ENCODE peak calls at places on chromosomes 16 and 17, in nine cellular contexts. One of them, this sample, is unnamed.

GRCh38 chr17:75370288-75370687 is 35.2 kb downstream of the GRB2 start:
- DNase-seq in cardiac muscle cell: no peak
- DNase-seq in AG09319: no peak
- DNase-seq in kidney epithelial cell: no peak
- DNase-seq in coronary artery: no peak
- DNase-seq in WTC11: no peak
- DNase-seq in cardiac fibroblast: no peak
- DNase-seq in endodermal cell: peak
- DNase-seq in mesothelial cell of epicardium: no peak
- DNase-seq in this sample: no peak

GRCh38 chr17:57873261-57874057 is 23.6 kb upstream of the MRPS23 start:
- DNase-seq in cardiac muscle cell: no peak
- DNase-seq in AG09319: no peak
- DNase-seq in kidney epithelial cell: no peak
- DNase-seq in coronary artery: no peak
- DNase-seq in WTC11: no peak
- DNase-seq in cardiac fibroblast: no peak
- DNase-seq in endodermal cell: peak
- DNase-seq in mesothelial cell of epicardium: no peak
- DNase-seq in this sample: no peak

GRCh38 chr17:74465378-74466110 is 890 bp upstream of the CD300A start:
- DNase-seq in cardiac muscle cell: no peak
- DNase-seq in AG09319: no peak
- DNase-seq in kidney epithelial cell: no peak
- DNase-seq in coronary artery: no peak
- DNase-seq in WTC11: no peak
- DNase-seq in cardiac fibroblast: no peak
- DNase-seq in endodermal cell: no peak
- DNase-seq in mesothelial cell of epicardium: no peak
- DNase-seq in this sample: no peak

GRCh38 chr16:27237229-27238015 is 31.1 kb downstream of the NSMCE1 start:
- DNase-seq in cardiac muscle cell: no peak
- DNase-seq in AG09319: no peak
- DNase-seq in kidney epithelial cell: no peak
- DNase-seq in coronary artery: peak
- DNase-seq in WTC11: no peak
- DNase-seq in cardiac fibroblast: peak
- DNase-seq in endodermal cell: no peak
- DNase-seq in mesothelial cell of epicardium: no peak
- DNase-seq in this sample: peak

GRCh38 chr17:76150712-76151622 is 9.9 kb upstream of the FOXJ1 start:
- DNase-seq in cardiac muscle cell: no peak
- DNase-seq in AG09319: no peak
- DNase-seq in kidney epithelial cell: no peak
- DNase-seq in coronary artery: no peak
- DNase-seq in WTC11: no peak
- DNase-seq in cardiac fibroblast: no peak
- DNase-seq in endodermal cell: peak
- DNase-seq in mesothelial cell of epicardium: no peak
- DNase-seq in this sample: no peak

GRCh38 chr17:50953831-50954601 is 87.9 kb upstream of the TOB1 start:
- DNase-seq in cardiac muscle cell: no peak
- DNase-seq in AG09319: no peak
- DNase-seq in kidney epithelial cell: no peak
- DNase-seq in coronary artery: no peak
- DNase-seq in WTC11: peak
- DNase-seq in cardiac fibroblast: peak
- DNase-seq in endodermal cell: peak
- DNase-seq in mesothelial cell of epicardium: peak
- DNase-seq in this sample: peak

GRCh38 chr16:89334988-89335802 is 117.7 kb downstream of the ZNF778 start:
- DNase-seq in cardiac muscle cell: no peak
- DNase-seq in AG09319: no peak
- DNase-seq in kidney epithelial cell: no peak
- DNase-seq in coronary artery: no peak
- DNase-seq in WTC11: no peak
- DNase-seq in cardiac fibroblast: no peak
- DNase-seq in endodermal cell: no peak
- DNase-seq in mesothelial cell of epicardium: no peak
- DNase-seq in this sample: no peak

GRCh38 chr17:70159980-70160379 is 9.4 kb upstream of the KCNJ2 start:
- DNase-seq in cardiac muscle cell: no peak
- DNase-seq in AG09319: no peak
- DNase-seq in kidney epithelial cell: no peak
- DNase-seq in coronary artery: no peak
- DNase-seq in WTC11: no peak
- DNase-seq in cardiac fibroblast: peak
- DNase-seq in endodermal cell: no peak
- DNase-seq in mesothelial cell of epicardium: no peak
- DNase-seq in this sample: no peak

GRCh38 chr17:4565209-4566141 is 5.1 kb upstream of the GGT6 start:
- DNase-seq in cardiac muscle cell: peak
- DNase-seq in AG09319: peak
- DNase-seq in kidney epithelial cell: no peak
- DNase-seq in coronary artery: no peak
- DNase-seq in WTC11: peak
- DNase-seq in cardiac fibroblast: peak
- DNase-seq in endodermal cell: peak
- DNase-seq in mesothelial cell of epicardium: no peak
- DNase-seq in this sample: peak

GRCh38 chr16:88781140-88782077 is 3.6 kb downstream of the PIEZO1 start:
- DNase-seq in cardiac muscle cell: no peak
- DNase-seq in AG09319: no peak
- DNase-seq in kidney epithelial cell: no peak
- DNase-seq in coronary artery: no peak
- DNase-seq in WTC11: no peak
- DNase-seq in cardiac fibroblast: no peak
- DNase-seq in endodermal cell: no peak
- DNase-seq in mesothelial cell of epicardium: no peak
- DNase-seq in this sample: peak

GRCh38 chr17:7063518-7064094 is 16.4 kb downstream of the CLEC10A start:
- DNase-seq in cardiac muscle cell: no peak
- DNase-seq in AG09319: no peak
- DNase-seq in kidney epithelial cell: no peak
- DNase-seq in coronary artery: no peak
- DNase-seq in WTC11: no peak
- DNase-seq in cardiac fibroblast: peak
- DNase-seq in endodermal cell: no peak
- DNase-seq in mesothelial cell of epicardium: no peak
- DNase-seq in this sample: no peak

DNA sequence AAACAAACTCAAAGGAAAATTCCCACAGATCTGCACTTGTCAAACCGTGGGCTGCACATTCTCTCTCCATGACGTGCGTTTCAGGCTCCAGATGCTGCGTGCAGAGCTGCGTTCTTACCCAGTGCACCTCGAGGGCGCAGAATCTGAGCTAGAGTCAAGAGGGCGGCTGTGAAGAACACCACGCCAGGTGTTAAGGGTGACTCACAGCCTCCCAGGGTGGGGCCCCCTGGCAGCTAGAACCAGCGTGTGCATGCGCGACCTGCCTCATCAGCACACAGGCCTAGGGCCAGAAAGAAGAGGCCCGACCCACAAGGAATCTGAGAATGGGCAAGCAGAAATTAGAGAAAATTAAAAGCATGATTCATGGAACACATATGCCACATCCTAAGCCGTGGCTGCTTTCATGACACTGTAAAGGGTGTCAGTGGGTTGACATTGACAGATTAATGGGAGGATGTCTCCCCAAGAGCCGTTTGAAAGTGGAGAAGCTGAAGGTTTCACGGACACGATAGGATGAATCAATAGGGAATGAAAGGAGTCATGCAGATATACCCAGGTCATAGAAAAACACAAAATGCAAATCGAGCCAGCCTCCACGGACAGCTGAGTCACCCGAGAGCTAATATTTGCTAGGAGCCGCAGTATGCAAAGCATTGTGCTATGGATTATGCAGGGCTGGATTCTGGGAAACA is 29.0 kb downstream of the MARCHF10 start:
- DNase-seq in cardiac muscle cell: no peak
- DNase-seq in AG09319: peak
- DNase-seq in kidney epithelial cell: peak
- DNase-seq in coronary artery: no peak
- DNase-seq in WTC11: no peak
- DNase-seq in cardiac fibroblast: peak
- DNase-seq in endodermal cell: peak
- DNase-seq in mesothelial cell of epicardium: peak
- DNase-seq in this sample: no peak
- TF ChIP-seq CTCF in cardiac muscle cell: no peak
- TF ChIP-seq CTCF in AG09319: no peak
- TF ChIP-seq CTCF in kidney epithelial cell: no peak
- TF ChIP-seq CTCF in coronary artery: no peak
- TF ChIP-seq CTCF in WTC11: no peak
- TF ChIP-seq CTCF in cardiac fibroblast: no peak
- TF ChIP-seq CTCF in endodermal cell: no peak
- TF ChIP-seq CTCF in mesothelial cell of epicardium: no peak
- TF ChIP-seq CTCF in this sample: no peak

GRCh38 chr17:79439493-79439892 is 171.4 kb downstream of the RBFOX3 start:
- DNase-seq in cardiac muscle cell: no peak
- DNase-seq in AG09319: no peak
- DNase-seq in kidney epithelial cell: no peak
- DNase-seq in coronary artery: no peak
- DNase-seq in WTC11: no peak
- DNase-seq in cardiac fibroblast: no peak
- DNase-seq in endodermal cell: no peak
- DNase-seq in mesothelial cell of epicardium: no peak
- DNase-seq in this sample: no peak

GRCh38 chr17:79435962-79436361 is 174.9 kb downstream of the RBFOX3 start:
- DNase-seq in cardiac muscle cell: no peak
- DNase-seq in AG09319: no peak
- DNase-seq in kidney epithelial cell: no peak
- DNase-seq in coronary artery: no peak
- DNase-seq in WTC11: no peak
- DNase-seq in cardiac fibroblast: no peak
- DNase-seq in endodermal cell: no peak
- DNase-seq in mesothelial cell of epicardium: no peak
- DNase-seq in this sample: no peak

GRCh38 chr17:79438936-79439335 is 171.9 kb downstream of the RBFOX3 start:
- DNase-seq in cardiac muscle cell: no peak
- DNase-seq in AG09319: no peak
- DNase-seq in kidney epithelial cell: no peak
- DNase-seq in coronary artery: no peak
- DNase-seq in WTC11: no peak
- DNase-seq in cardiac fibroblast: no peak
- DNase-seq in endodermal cell: no peak
- DNase-seq in mesothelial cell of epicardium: no peak
- DNase-seq in this sample: no peak

GRCh38 chr17:79437081-79437480 is 173.8 kb downstream of the RBFOX3 start:
- DNase-seq in cardiac muscle cell: no peak
- DNase-seq in AG09319: no peak
- DNase-seq in kidney epithelial cell: no peak
- DNase-seq in coronary artery: no peak
- DNase-seq in WTC11: no peak
- DNase-seq in cardiac fibroblast: no peak
- DNase-seq in endodermal cell: no peak
- DNase-seq in mesothelial cell of epicardium: no peak
- DNase-seq in this sample: no peak

DNA sequence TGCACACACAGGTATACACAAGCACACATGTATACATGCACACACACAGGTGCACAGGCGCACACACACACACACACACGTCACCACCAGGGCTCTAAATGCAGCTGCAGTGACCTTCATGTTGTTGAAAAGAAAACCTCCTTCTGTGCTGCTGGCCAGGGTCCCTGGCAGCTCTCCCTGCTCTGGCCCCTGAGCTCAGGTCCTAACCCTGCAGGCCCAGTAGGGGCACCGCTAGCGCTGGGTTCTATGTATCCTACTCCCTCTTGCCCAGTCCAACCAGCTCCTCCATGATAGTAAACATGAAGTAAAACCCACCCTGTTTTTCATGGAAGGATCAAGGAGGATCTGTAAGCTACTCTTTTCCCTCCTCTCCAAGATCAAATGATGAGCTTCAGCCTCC is 172.8 kb downstream of the RBFOX3 start:
- DNase-seq in cardiac muscle cell: peak
- DNase-seq in AG09319: no peak
- DNase-seq in kidney epithelial cell: no peak
- DNase-seq in coronary artery: no peak
- DNase-seq in WTC11: no peak
- DNase-seq in cardiac fibroblast: no peak
- DNase-seq in endodermal cell: peak
- DNase-seq in mesothelial cell of epicardium: no peak
- DNase-seq in this sample: no peak
- TF ChIP-seq CTCF in cardiac muscle cell: no peak
- TF ChIP-seq CTCF in AG09319: no peak
- TF ChIP-seq CTCF in kidney epithelial cell: no peak
- TF ChIP-seq CTCF in coronary artery: no peak
- TF ChIP-seq CTCF in WTC11: no peak
- TF ChIP-seq CTCF in cardiac fibroblast: no peak
- TF ChIP-seq CTCF in endodermal cell: peak
- TF ChIP-seq CTCF in mesothelial cell of epicardium: no peak
- TF ChIP-seq CTCF in this sample: no peak

GRCh38 chr17:2395258-2396170 is 5.3 kb downstream of the MNT start:
- DNase-seq in cardiac muscle cell: peak
- DNase-seq in AG09319: no peak
- DNase-seq in kidney epithelial cell: no peak
- DNase-seq in coronary artery: no peak
- DNase-seq in WTC11: no peak
- DNase-seq in cardiac fibroblast: peak
- DNase-seq in endodermal cell: peak
- DNase-seq in mesothelial cell of epicardium: no peak
- DNase-seq in this sample: no peak
- TF ChIP-seq CTCF in cardiac muscle cell: no peak
- TF ChIP-seq CTCF in AG09319: no peak
- TF ChIP-seq CTCF in kidney epithelial cell: peak
- TF ChIP-seq CTCF in coronary artery: no peak
- TF ChIP-seq CTCF in WTC11: no peak
- TF ChIP-seq CTCF in cardiac fibroblast: peak
- TF ChIP-seq CTCF in endodermal cell: peak
- TF ChIP-seq CTCF in mesothelial cell of epicardium: no peak
- TF ChIP-seq CTCF in this sample: no peak

GRCh38 chr16:636206-637080 is at the start of gene METTL26:
- DNase-seq in cardiac muscle cell: peak
- DNase-seq in AG09319: peak
- DNase-seq in kidney epithelial cell: peak
- DNase-seq in coronary artery: peak
- DNase-seq in WTC11: peak
- DNase-seq in cardiac fibroblast: peak
- DNase-seq in endodermal cell: peak
- DNase-seq in mesothelial cell of epicardium: peak
- DNase-seq in this sample: peak

GRCh38 chr16:638034-638543 is 2.0 kb upstream of the METTL26 start:
- DNase-seq in cardiac muscle cell: no peak
- DNase-seq in AG09319: no peak
- DNase-seq in kidney epithelial cell: no peak
- DNase-seq in coronary artery: no peak
- DNase-seq in WTC11: peak
- DNase-seq in cardiac fibroblast: no peak
- DNase-seq in endodermal cell: no peak
- DNase-seq in mesothelial cell of epicardium: no peak
- DNase-seq in this sample: no peak

GRCh38 chr16:640614-641013 is 1.0 kb upstream of the MCRIP2 start:
- DNase-seq in cardiac muscle cell: no peak
- DNase-seq in AG09319: no peak
- DNase-seq in kidney epithelial cell: no peak
- DNase-seq in coronary artery: no peak
- DNase-seq in WTC11: no peak
- DNase-seq in cardiac fibroblast: no peak
- DNase-seq in endodermal cell: no peak
- DNase-seq in mesothelial cell of epicardium: no peak
- DNase-seq in this sample: no peak

GRCh38 chr16:637081-638018 is 1.2 kb upstream of the METTL26 start:
- DNase-seq in cardiac muscle cell: peak
- DNase-seq in AG09319: peak
- DNase-seq in kidney epithelial cell: no peak
- DNase-seq in coronary artery: no peak
- DNase-seq in WTC11: peak
- DNase-seq in cardiac fibroblast: peak
- DNase-seq in endodermal cell: peak
- DNase-seq in mesothelial cell of epicardium: no peak
- DNase-seq in this sample: peak

GRCh38 chr16:638836-639235 is 2.7 kb upstream of the METTL26 start:
- DNase-seq in cardiac muscle cell: no peak
- DNase-seq in AG09319: no peak
- DNase-seq in kidney epithelial cell: no peak
- DNase-seq in coronary artery: no peak
- DNase-seq in WTC11: no peak
- DNase-seq in cardiac fibroblast: no peak
- DNase-seq in endodermal cell: no peak
- DNase-seq in mesothelial cell of epicardium: no peak
- DNase-seq in this sample: no peak
- TF ChIP-seq CTCF in cardiac muscle cell: no peak
- TF ChIP-seq CTCF in AG09319: no peak
- TF ChIP-seq CTCF in kidney epithelial cell: no peak
- TF ChIP-seq CTCF in coronary artery: no peak
- TF ChIP-seq CTCF in WTC11: no peak
- TF ChIP-seq CTCF in cardiac fibroblast: no peak
- TF ChIP-seq CTCF in endodermal cell: no peak
- TF ChIP-seq CTCF in mesothelial cell of epicardium: no peak
- TF ChIP-seq CTCF in this sample: no peak